ENCODE peak calls at places on chromosomes 13 and 19, in six cellular contexts. Z is omental fat pad, L is left ventricle myocardium superior, P is mucosa of gallbladder, V is H1, Y is RWPE1. S is an unnamed sample.

GRCh38 chr19:34733266-34733825 is 697 bp upstream of the ZNF181 start:
- DNase-seq in P (no peak), Z (peak; percentile 45), V (no peak), L (no peak), Y (no peak), S (no peak)

GRCh38 chr13:40275155-40275554 is 391.3 kb downstream of the FOXO1 start:
- DNase-seq in V (no peak), L (no peak), P (no peak), Y (no peak), Z (no peak), S (no peak)

GRCh38 chr19:18596752-18597157 is 8.2 kb downstream of the REX1BD start:
- DNase-seq in P (peak; percentile 34), L (peak; percentile 62), Z (no peak), V (peak; percentile 91), Y (peak; percentile 49), S (peak; percentile 73)

GRCh38 chr13:52884429-52884828 is 36.0 kb upstream of the PCDH8 start:
- DNase-seq in L (no peak), Y (no peak), P (no peak), V (no peak), Z (no peak), S (no peak)

GRCh38 chr13:60577761-60578160 is 180.7 kb downstream of the TDRD3 start:
- DNase-seq in Z (no peak), L (no peak), P (no peak), Y (no peak), V (no peak), S (no peak)

GRCh38 chr19:1134431-1134830 is 30.6 kb downstream of the GPX4 start:
- DNase-seq in Y (no peak), P (no peak), L (no peak), Z (no peak), V (no peak), S (no peak)

GRCh38 chr19:40619333-40620160 is 18.4 kb downstream of the LTBP4 start:
- DNase-seq in Z (no peak), Y (no peak), V (no peak), P (no peak), L (peak; percentile 44), S (peak; percentile 39)

GRCh38 chr19:58317481-58318072 is 9.2 kb upstream of the ZSCAN22 start:
- DNase-seq in L (no peak), Y (peak; percentile 42), P (no peak), V (no peak), Z (no peak), S (no peak)

GRCh38 chr13:30002577-30002976 is 152.2 kb upstream of the UBL3 start:
- DNase-seq in Z (no peak), P (no peak), L (no peak), V (no peak), Y (peak; percentile 53), S (no peak)

GRCh38 chr13:51539887-51540286 is 44.4 kb upstream of the WDFY2 start:
- DNase-seq in Z (no peak), P (no peak), Y (no peak), V (no peak), L (no peak), S (no peak)

GRCh38 chr13:32472194-32472621 is 44.3 kb upstream of the N4BP2L1 start:
- DNase-seq in P (no peak), Y (no peak), Z (no peak), L (no peak), V (no peak), S (no peak)

GRCh38 chr13:36834299-36834698 is 15.3 kb downstream of the RFXAP start:
- DNase-seq in V (no peak), Z (no peak), L (no peak), Y (no peak), P (no peak), S (no peak)

GRCh38 chr19:19642506-19643157 is 825 bp downstream of the GMIP start:
- DNase-seq in L (no peak), Z (no peak), Y (no peak), V (no peak), P (no peak), S (no peak)

GRCh38 chr19:28242317-28242927 is 970.5 kb downstream of the UQCRFS1 start:
- DNase-seq in V (peak; percentile 75), P (no peak), Y (peak; percentile 5), L (no peak), Z (no peak), S (no peak)

GRCh38 chr13:52405767-52406494 is at the start of gene THSD1:
- DNase-seq in P (peak; percentile 11), L (peak; percentile 88), Z (no peak), V (peak; percentile 65), Y (peak; percentile 44), S (peak; percentile 89)

GRCh38 chr13:28100149-28101121 is at the start of gene FLT3:
- DNase-seq in Z (no peak), P (no peak), V (peak; percentile 82), Y (peak; percentile 41), L (peak; percentile 48), S (peak; percentile 76)

GRCh38 chr19:5038631-5039271 is 69.8 kb downstream of the KDM4B start:
- DNase-seq in L (no peak), Y (no peak), V (peak; percentile 62), P (no peak), Z (no peak), S (no peak)

GRCh38 chr13:110915874-110916670 is 1.2 kb upstream of the ANKRD10 start:
- DNase-seq in Z (no peak), P (no peak), Y (peak; percentile 30), V (no peak), L (no peak), S (no peak)

GRCh38 chr19:29485293-29485692 is 40.5 kb upstream of the VSTM2B start:
- DNase-seq in L (no peak), P (no peak), Y (no peak), V (no peak), Z (no peak), S (no peak)

GRCh38 chr13:51583469-51583874 is 790 bp upstream of the WDFY2 start:
- DNase-seq in Z (no peak), P (no peak), Y (no peak), V (no peak), L (no peak), S (no peak)

GRCh38 chr19:34226036-34226435 is 28.3 kb upstream of the GARRE1 start:
- DNase-seq in L (no peak), P (no peak), V (no peak), Z (no peak), Y (no peak), S (no peak)

GRCh38 chr19:50377051-50377441 is 789 bp downstream of the NR1H2 start:
- DNase-seq in L (no peak), V (peak; percentile 83), Y (peak; percentile 38), Z (no peak), P (no peak), S (no peak)

GRCh38 chr19:1417145-1417544 is 9.8 kb downstream of the DAZAP1 start:
- DNase-seq in L (no peak), P (no peak), Y (no peak), V (no peak), Z (no peak), S (no peak)

GRCh38 chr19:7928741-7929701 is 3.1 kb upstream of the CTXN1 start:
- DNase-seq in Z (peak; percentile 36), Y (peak; percentile 58), L (peak; percentile 64), V (peak; percentile 90), P (no peak), S (no peak)

GRCh38 chr19:5394907-5395505 is 54.4 kb upstream of the PTPRS start:
- DNase-seq in Z (no peak), L (no peak), V (peak; percentile 72), Y (no peak), P (no peak), S (no peak)

GRCh38 chr19:1472227-1473055 is 6.6 kb downstream of the C19orf25 start:
- DNase-seq in P (no peak), V (no peak), L (peak; percentile 33), Z (no peak), Y (no peak), S (peak; percentile 64)

GRCh38 chr19:49231389-49231788 is 73.8 kb downstream of the TRPM4 start:
- DNase-seq in Y (no peak), L (no peak), Z (no peak), V (no peak), P (no peak), S (no peak)

GRCh38 chr19:45428385-45429231 is 4.9 kb upstream of the ERCC1 start:
- DNase-seq in L (peak; percentile 86), Y (no peak), P (no peak), V (peak; percentile 85), Z (no peak), S (no peak)

GRCh38 chr19:46639356-46640061 is 3.5 kb upstream of the GNG8 start:
- DNase-seq in L (peak; percentile 75), Z (no peak), P (peak; percentile 43), Y (no peak), V (no peak), S (peak; percentile 80)

GRCh38 chr19:54426291-54426918 is 11.1 kb downstream of the TTYH1 start:
- DNase-seq in P (no peak), V (no peak), Z (no peak), L (no peak), Y (no peak), S (no peak)

GRCh38 chr13:24075137-24075975 is 85.2 kb upstream of the SPATA13 start:
- DNase-seq in V (no peak), P (no peak), L (no peak), Z (no peak), Y (no peak), S (no peak)

GRCh38 chr13:102597029-102598015 is 536 bp downstream of the TPP2 start:
- DNase-seq in L (no peak), V (no peak), P (no peak), Z (no peak), Y (no peak), S (no peak)

GRCh38 chr19:11286312-11286974 is 9.5 kb upstream of the TSPAN16 start:
- DNase-seq in Y (no peak), P (no peak), L (peak; percentile 44), V (no peak), Z (no peak), S (no peak)

GRCh38 chr13:99191900-99192399 is 8.7 kb upstream of the UBAC2 start:
- DNase-seq in Z (no peak), L (no peak), P (no peak), Y (no peak), V (no peak), S (no peak)

GRCh38 chr13:113472355-113473025 is 18.0 kb downstream of the DCUN1D2 start:
- DNase-seq in Y (no peak), Z (no peak), P (no peak), L (peak; percentile 46), V (no peak), S (no peak)

S was measured in Right ventricle myocardium inferior.